ENCODE peak calls at places on chromosome 1, in six cellular contexts. L, Y, C, J, D and V are unnamed samples.

GRCh38 chr1:10943991-10944730 is 68.3 kb upstream of the TARDBP start:
- DNase-seq in L (no peak), Y (no peak), C (no peak), J (no peak), D (no peak), V (no peak)

GRCh38 chr1:23344987-23345472 is 946 bp upstream of the HNRNPR start:
- DNase-seq in L (no peak), Y (no peak), C (peak), J (no peak), D (peak), V (no peak)

GRCh38 chr1:30908886-30909777 is 574 bp upstream of the SDC3 start:
- DNase-seq in L (no peak), Y (no peak), C (no peak), J (no peak), D (no peak), V (no peak)

GRCh38 chr1:168081373-168082007 is 55.2 kb downstream of the GPR161 start:
- DNase-seq in L (no peak), Y (no peak), C (peak), J (no peak), D (no peak), V (no peak)

GRCh38 chr1:198771562-198772153 is 132.8 kb downstream of the PTPRC start:
- DNase-seq in L (no peak), Y (no peak), C (peak), J (peak), D (peak), V (no peak)

GRCh38 chr1:151222130-151222529 is 23.8 kb downstream of the PIP5K1A start:
- DNase-seq in L (no peak), Y (no peak), C (no peak), J (no peak), D (no peak), V (no peak)

GRCh38 chr1:185917646-185918045 is 183.5 kb downstream of the HMCN1 start:
- DNase-seq in L (no peak), Y (no peak), C (peak), J (no peak), D (no peak), V (no peak)

GRCh38 chr1:1318131-1318652 is 6.3 kb downstream of the INTS11 start:
- DNase-seq in L (no peak), Y (no peak), C (no peak), J (peak), D (no peak), V (no peak)

GRCh38 chr1:14217384-14217783 is 381.1 kb upstream of the KAZN start:
- DNase-seq in L (no peak), Y (no peak), C (no peak), J (no peak), D (no peak), V (no peak)

GRCh38 chr1:158007949-158008386 is 14.5 kb downstream of the KIRREL1 start:
- DNase-seq in L (no peak), Y (no peak), C (no peak), J (no peak), D (no peak), V (no peak)

GRCh38 chr1:64546018-64546417 is 76.1 kb downstream of the CACHD1 start:
- DNase-seq in L (no peak), Y (no peak), C (no peak), J (no peak), D (no peak), V (no peak)

GRCh38 chr1:183881387-183882084 is 76.6 kb downstream of the RGL1 start:
- DNase-seq in L (no peak), Y (no peak), C (peak), J (peak), D (no peak), V (no peak)

GRCh38 chr1:114610546-114611245 is 29.3 kb upstream of the BCAS2 start:
- DNase-seq in L (no peak), Y (no peak), C (peak), J (no peak), D (no peak), V (no peak)

GRCh38 chr1:235078927-235079381 is 49.7 kb downstream of the TOMM20 start:
- DNase-seq in L (no peak), Y (no peak), C (no peak), J (no peak), D (no peak), V (no peak)

GRCh38 chr1:155598842-155599331 is 11.1 kb upstream of the MSTO1 start:
- DNase-seq in L (no peak), Y (no peak), C (no peak), J (no peak), D (no peak), V (no peak)

GRCh38 chr1:30691480-30691879 is 31.9 kb downstream of the MATN1 start:
- DNase-seq in L (no peak), Y (no peak), C (no peak), J (no peak), D (no peak), V (no peak)

GRCh38 chr1:202045699-202046098 is 35.3 kb downstream of the ELF3 start:
- DNase-seq in L (no peak), Y (no peak), C (no peak), J (no peak), D (no peak), V (no peak)

GRCh38 chr1:226549937-226550670 is 1.5 kb downstream of the STUM start:
- DNase-seq in L (no peak), Y (peak), C (peak), J (peak), D (no peak), V (no peak)

GRCh38 chr1:95146637-95147036 is 29.5 kb downstream of the TLCD4 start:
- DNase-seq in L (no peak), Y (no peak), C (no peak), J (no peak), D (no peak), V (no peak)

GRCh38 chr1:221908573-221908972 is 166.7 kb upstream of the DUSP10 start:
- DNase-seq in L (no peak), Y (no peak), C (no peak), J (no peak), D (no peak), V (no peak)

GRCh38 chr1:207941664-207942063 is 30.7 kb upstream of the CD34 start:
- DNase-seq in L (no peak), Y (no peak), C (no peak), J (no peak), D (no peak), V (no peak)